ENCODE peak calls at places on chromosomes 13 and 19, in nine cellular contexts. V is effector CD4-positive, alpha-beta T cell; E is cardiac muscle cell; P is NCI-H1105; A is SK-N-DZ; R is stimulated activated CD4-positive, alpha-beta T cell treated with anti-CD3 and anti-CD28 coated beads, TNF-alpha, amount 100 ng/mL, for 1 hour; M is CMK; F is caudate nucleus; O is AG08395. X is an unnamed sample.

GRCh38 chr13:24032674-24033073 is 127.8 kb upstream of the SPATA13 start:
- DNase-seq in V (no peak), E (peak), P (no peak), A (no peak), R (no peak), M (no peak), F (no peak), O (peak), X (no peak)

GRCh38 chr13:80873589-80873988 is 532.7 kb upstream of the SPRY2 start:
- DNase-seq in V (no peak), E (no peak), P (no peak), A (no peak), R (no peak), M (peak), F (no peak), O (no peak), X (no peak)

GRCh38 chr19:5832527-5833216 is 6.8 kb downstream of the FUT6 start:
- DNase-seq in V (no peak), E (no peak), P (no peak), A (no peak), R (no peak), M (no peak), F (no peak), O (no peak), X (peak)

GRCh38 chr19:55643733-55644116 is 276 bp downstream of the ZNF581 start:
- DNase-seq in V (no peak), E (no peak), P (no peak), A (no peak), R (no peak), M (no peak), F (no peak), O (no peak), X (no peak)

GRCh38 chr19:51493776-51494175 is 7.8 kb downstream of the SIGLEC12 start:
- DNase-seq in V (no peak), E (no peak), P (no peak), A (no peak), R (no peak), M (no peak), F (no peak), O (no peak), X (no peak)

GRCh38 chr13:37929308-37929707 is 59.7 kb upstream of the TRPC4 start:
- DNase-seq in V (no peak), E (no peak), P (no peak), A (peak), R (no peak), M (no peak), F (no peak), O (no peak), X (no peak)

GRCh38 chr19:38262585-38263268 is 1.6 kb upstream of the SPINT2 start:
- DNase-seq in V (no peak), E (no peak), P (no peak), A (no peak), R (no peak), M (no peak), F (no peak), O (no peak), X (no peak)

GRCh38 chr19:6023085-6023682 is 45.2 kb upstream of the RANBP3 start:
- DNase-seq in V (no peak), E (peak), P (no peak), A (no peak), R (no peak), M (no peak), F (no peak), O (peak), X (peak)

GRCh38 chr19:3413796-3414327 is 47.5 kb downstream of the NFIC start:
- DNase-seq in V (no peak), E (no peak), P (no peak), A (no peak), R (no peak), M (no peak), F (no peak), O (peak), X (no peak)

GRCh38 chr13:46803586-46803985 is 6.6 kb upstream of the ESD start:
- DNase-seq in V (no peak), E (no peak), P (no peak), A (no peak), R (no peak), M (no peak), F (no peak), O (no peak), X (no peak)

GRCh38 chr13:44576396-44577235 is 486 bp upstream of the TSC22D1 start:
- DNase-seq in V (peak), E (no peak), P (no peak), A (no peak), R (no peak), M (no peak), F (no peak), O (peak), X (peak)

GRCh38 chr19:18599485-18599884 is 7.1 kb downstream of the CRLF1 start:
- DNase-seq in V (no peak), E (no peak), P (no peak), A (no peak), R (no peak), M (no peak), F (no peak), O (no peak), X (no peak)

GRCh38 chr19:584240-585001 is 5.3 kb upstream of the HCN2 start:
- DNase-seq in V (peak), E (peak), P (no peak), A (peak), R (peak), M (no peak), F (no peak), O (peak), X (peak)

GRCh38 chr13:36753176-36753575 is 65.8 kb upstream of the RFXAP start:
- DNase-seq in V (no peak), E (no peak), P (no peak), A (no peak), R (no peak), M (no peak), F (no peak), O (no peak), X (no peak)

GRCh38 chr13:112702341-112702982 is 12.6 kb downstream of the ATP11A start:
- DNase-seq in V (no peak), E (no peak), P (no peak), A (peak), R (no peak), M (no peak), F (no peak), O (no peak), X (no peak)

GRCh38 chr13:65990684-65991083 is 1239.5 kb downstream of the PCDH9 start:
- DNase-seq in V (no peak), E (no peak), P (no peak), A (no peak), R (no peak), M (no peak), F (no peak), O (no peak), X (no peak)

GRCh38 chr13:52414963-52415362 is 9.0 kb upstream of the THSD1 start:
- DNase-seq in V (no peak), E (peak), P (no peak), A (no peak), R (no peak), M (no peak), F (no peak), O (peak), X (peak)

GRCh38 chr13:30718661-30719520 is 16.5 kb upstream of the ALOX5AP start:
- DNase-seq in V (no peak), E (peak), P (no peak), A (no peak), R (no peak), M (no peak), F (no peak), O (peak), X (peak)

GRCh38 chr19:7450243-7451223 is 38.3 kb downstream of the PEX11G start:
- DNase-seq in V (no peak), E (peak), P (no peak), A (peak), R (no peak), M (peak), F (no peak), O (no peak), X (no peak)

GRCh38 chr19:56110515-56111448 is 10.3 kb downstream of the ZNF787 start:
- DNase-seq in V (no peak), E (peak), P (no peak), A (peak), R (no peak), M (no peak), F (no peak), O (no peak), X (no peak)

GRCh38 chr19:16836906-16837362 is 7.7 kb downstream of the SIN3B start:
- DNase-seq in V (no peak), E (no peak), P (no peak), A (no peak), R (no peak), M (no peak), F (no peak), O (no peak), X (no peak)

GRCh38 chr13:25538276-25538675 is 166.5 kb downstream of the ATP8A2 start:
- DNase-seq in V (no peak), E (no peak), P (no peak), A (no peak), R (no peak), M (no peak), F (no peak), O (no peak), X (no peak)

GRCh38 chr13:51251480-51251879 is 29.3 kb downstream of the FAM124A start:
- DNase-seq in V (no peak), E (no peak), P (no peak), A (no peak), R (no peak), M (no peak), F (no peak), O (no peak), X (no peak)

GRCh38 chr19:3687774-3688706 is 12.2 kb downstream of the PIP5K1C start:
- DNase-seq in V (no peak), E (no peak), P (no peak), A (no peak), R (no peak), M (no peak), F (no peak), O (no peak), X (no peak)

GRCh38 chr13:44224433-44225149 is 149.0 kb upstream of the SERP2 start:
- DNase-seq in V (no peak), E (peak), P (no peak), A (no peak), R (no peak), M (no peak), F (no peak), O (no peak), X (no peak)

GRCh38 chr13:56528040-56528760 is 612.5 kb upstream of the PRR20A start:
- DNase-seq in V (no peak), E (no peak), P (peak), A (no peak), R (no peak), M (no peak), F (no peak), O (no peak), X (no peak)

GRCh38 chr13:40764587-40765403 is 6.2 kb downstream of the MRPS31 start:
- DNase-seq in V (peak), E (no peak), P (no peak), A (no peak), R (no peak), M (no peak), F (no peak), O (no peak), X (no peak)

X was measured in AG20443.